ENCODE peak calls at places on chromosomes 13 and 19, in four cellular contexts. One of them, this sample, is unnamed.

GRCh38 chr19:48770223-48770622 is 14.9 kb downstream of the FGF21 start:
- DNase-seq in stimulated activated CD4-positive, alpha-beta T cell treated with anti-CD3 and anti-CD28 coated beads, TNF-alpha, amount 100 ng/mL, for 4 hours: no peak
- DNase-seq in HEK293T: no peak
- DNase-seq in amniotic stem cell: no peak
- DNase-seq in this sample: no peak

GRCh38 chr19:35755550-35756371 is 1.1 kb downstream of the HSPB6 start:
- DNase-seq in stimulated activated CD4-positive, alpha-beta T cell treated with anti-CD3 and anti-CD28 coated beads, TNF-alpha, amount 100 ng/mL, for 4 hours: peak
- DNase-seq in HEK293T: no peak
- DNase-seq in amniotic stem cell: no peak
- DNase-seq in this sample: peak

GRCh38 chr19:18660051-18660910 is 23.2 kb upstream of the CRTC1 start:
- DNase-seq in stimulated activated CD4-positive, alpha-beta T cell treated with anti-CD3 and anti-CD28 coated beads, TNF-alpha, amount 100 ng/mL, for 4 hours: no peak
- DNase-seq in HEK293T: no peak
- DNase-seq in amniotic stem cell: no peak
- DNase-seq in this sample: peak

GRCh38 chr19:38665950-38666661 is 18.7 kb downstream of the ACTN4 start:
- DNase-seq in stimulated activated CD4-positive, alpha-beta T cell treated with anti-CD3 and anti-CD28 coated beads, TNF-alpha, amount 100 ng/mL, for 4 hours: no peak
- DNase-seq in HEK293T: no peak
- DNase-seq in amniotic stem cell: no peak
- DNase-seq in this sample: peak

GRCh38 chr19:42069619-42070293 is at the start of gene GRIK5:
- DNase-seq in stimulated activated CD4-positive, alpha-beta T cell treated with anti-CD3 and anti-CD28 coated beads, TNF-alpha, amount 100 ng/mL, for 4 hours: no peak
- DNase-seq in HEK293T: no peak
- DNase-seq in amniotic stem cell: no peak
- DNase-seq in this sample: no peak

GRCh38 chr13:106110241-106110855 is 425.1 kb downstream of the EFNB2 start:
- DNase-seq in stimulated activated CD4-positive, alpha-beta T cell treated with anti-CD3 and anti-CD28 coated beads, TNF-alpha, amount 100 ng/mL, for 4 hours: no peak
- DNase-seq in HEK293T: no peak
- DNase-seq in amniotic stem cell: no peak
- DNase-seq in this sample: no peak

GRCh38 chr13:75787249-75787940 is 151.3 kb downstream of the LMO7 start:
- DNase-seq in stimulated activated CD4-positive, alpha-beta T cell treated with anti-CD3 and anti-CD28 coated beads, TNF-alpha, amount 100 ng/mL, for 4 hours: no peak
- DNase-seq in HEK293T: no peak
- DNase-seq in amniotic stem cell: no peak
- DNase-seq in this sample: no peak

GRCh38 chr13:108267338-108267737 is 2.2 kb upstream of the TNFSF13B start:
- DNase-seq in stimulated activated CD4-positive, alpha-beta T cell treated with anti-CD3 and anti-CD28 coated beads, TNF-alpha, amount 100 ng/mL, for 4 hours: no peak
- DNase-seq in HEK293T: no peak
- DNase-seq in amniotic stem cell: no peak
- DNase-seq in this sample: no peak

GRCh38 chr13:110507678-110508381 is 53.7 kb downstream of the RAB20 start:
- DNase-seq in stimulated activated CD4-positive, alpha-beta T cell treated with anti-CD3 and anti-CD28 coated beads, TNF-alpha, amount 100 ng/mL, for 4 hours: no peak
- DNase-seq in HEK293T: no peak
- DNase-seq in amniotic stem cell: no peak
- DNase-seq in this sample: peak

GRCh38 chr13:99677388-99677951 is 176.2 kb downstream of the TM9SF2 start:
- DNase-seq in stimulated activated CD4-positive, alpha-beta T cell treated with anti-CD3 and anti-CD28 coated beads, TNF-alpha, amount 100 ng/mL, for 4 hours: no peak
- DNase-seq in HEK293T: no peak
- DNase-seq in amniotic stem cell: no peak
- DNase-seq in this sample: no peak

GRCh38 chr13:24618219-24618955 is 61.8 kb upstream of the ATP12A start:
- DNase-seq in stimulated activated CD4-positive, alpha-beta T cell treated with anti-CD3 and anti-CD28 coated beads, TNF-alpha, amount 100 ng/mL, for 4 hours: peak
- DNase-seq in HEK293T: no peak
- DNase-seq in amniotic stem cell: no peak
- DNase-seq in this sample: no peak